ENCODE peak calls at places on chromosomes 4 and X, in seven cellular contexts. G is GM23248, D is MV-4-11, N is T47D, A is brain microvascular endothelial cell, E is pulmonary artery endothelial cell, H is cardiac muscle cell. O is an unnamed sample.

GRCh38 chrX:1925053-1925481 is 310.2 kb downstream of the ASMT start:
- DNase-seq in E (no peak), G (no peak), H (no peak), D (no peak), N (no peak), A (no peak), O (no peak)

GRCh38 chrX:54495814-54496516 is at the start of gene FGD1:
- DNase-seq in A (peak; percentile 7), E (no peak), H (peak; percentile 71), D (no peak), N (peak; percentile 85), G (peak; percentile 77), O (peak; percentile 52)

GRCh38 chr4:113433116-113433515 is 328.4 kb downstream of the CAMK2D start:
- DNase-seq in E (no peak), A (no peak), H (no peak), D (no peak), N (no peak), G (peak; percentile 36), O (no peak)

GRCh38 chr4:81724925-81725329 is 253.2 kb upstream of the RASGEF1B start:
- DNase-seq in D (no peak), E (no peak), H (peak; percentile 18), G (peak; percentile 2), N (no peak), A (peak; percentile 39), O (no peak)

GRCh38 chrX:44817029-44817428 is 26.8 kb upstream of the DUSP21 start:
- DNase-seq in G (no peak), H (no peak), A (no peak), E (no peak), D (no peak), N (no peak), O (no peak)

GRCh38 chr4:83922419-83922818 is 386.5 kb downstream of the GPAT3 start:
- DNase-seq in D (no peak), E (no peak), H (no peak), G (no peak), N (no peak), A (no peak), O (no peak)

GRCh38 chr4:121796283-121796682 is 4.8 kb upstream of the EXOSC9 start:
- DNase-seq in H (no peak), E (no peak), A (no peak), N (no peak), D (no peak), G (peak; percentile 22), O (no peak)

GRCh38 chrX:20995829-20996228 is 378.4 kb upstream of the CNKSR2 start:
- DNase-seq in E (no peak), N (no peak), H (no peak), A (no peak), G (no peak), D (no peak), O (no peak)

GRCh38 chr4:88735554-88735953 is 37.9 kb upstream of the NAP1L5 start:
- DNase-seq in E (no peak), N (no peak), H (peak; percentile 46), A (no peak), G (no peak), D (no peak), O (no peak)

GRCh38 chrX:149470960-149471359 is 34.1 kb downstream of the IDS start:
- DNase-seq in H (peak; percentile 68), A (peak; percentile 46), G (peak; percentile 79), N (peak; percentile 33), E (no peak), D (peak; percentile 6), O (peak; percentile 67)

GRCh38 chrX:111431007-111431406 is 19.0 kb upstream of the DCX start:
- DNase-seq in G (no peak), D (no peak), H (no peak), E (no peak), N (no peak), A (no peak), O (no peak)

GRCh38 chr4:23835814-23836478 is 53.9 kb downstream of the PPARGC1A start:
- DNase-seq in D (no peak), N (no peak), H (no peak), A (no peak), G (no peak), E (no peak), O (no peak)

GRCh38 chrX:19535481-19535880 is 20.2 kb upstream of the MAP3K15 start:
- DNase-seq in G (peak; percentile 56), A (no peak), E (no peak), N (peak; percentile 44), D (peak; percentile 0), H (peak; percentile 44), O (no peak)

GRCh38 chr4:149344436-149344835 is 471.2 kb downstream of the IQCM start:
- DNase-seq in E (no peak), H (peak; percentile 67), D (no peak), N (no peak), G (peak; percentile 80), A (peak; percentile 57), O (no peak)

GRCh38 chrX:134542485-134542884 is 82.5 kb downstream of the HPRT1 start:
- DNase-seq in D (peak; percentile 56), G (peak; percentile 52), H (peak; percentile 88), N (no peak), A (no peak), E (no peak), O (no peak)

GRCh38 chr4:4872148-4872903 is 12.9 kb downstream of the MSX1 start:
- DNase-seq in A (no peak), H (no peak), E (no peak), D (no peak), G (no peak), N (no peak), O (no peak)

GRCh38 chrX:74537011-74537390 is 77.4 kb downstream of the RLIM start:
- DNase-seq in D (no peak), H (peak; percentile 78), N (no peak), E (no peak), A (peak; percentile 2), G (peak; percentile 52), O (no peak)

GRCh38 chr4:183375156-183375555 is 52.9 kb upstream of the CLDN24 start:
- DNase-seq in D (no peak), A (no peak), E (no peak), G (no peak), H (no peak), N (no peak), O (no peak)

GRCh38 chr4:37889849-37890500 is 909 bp upstream of the TBC1D1 start:
- DNase-seq in H (peak; percentile 17), E (no peak), G (peak; percentile 13), D (no peak), A (no peak), N (peak; percentile 16), O (no peak)

GRCh38 chr4:88802138-88802537 is 104.5 kb upstream of the NAP1L5 start:
- DNase-seq in A (no peak), D (no peak), H (no peak), E (no peak), G (no peak), N (no peak), O (no peak)

GRCh38 chr4:152780267-152780811 is 585 bp downstream of the ARFIP1 start:
- DNase-seq in A (peak; percentile 9), E (no peak), N (no peak), D (no peak), H (peak; percentile 24), G (peak; percentile 75), O (no peak)